ENCODE peak calls at places on chromosomes 3 and 15, in seven cellular contexts. One of them, this sample, is unnamed.

GRCh38 chr3:87350367-87351199 is 74.2 kb upstream of the POU1F1 start:
- DNase-seq in astrocyte: peak; percentile 23
- DNase-seq in right atrium auricular region: no peak
- DNase-seq in upper lobe of right lung: no peak
- DNase-seq in aorta: no peak
- DNase-seq in cardiac muscle cell: peak; percentile 67
- DNase-seq in left ventricle myocardium inferior: no peak
- DNase-seq in this sample: no peak

GRCh38 chr3:168801792-168802191 is 706.1 kb upstream of the GOLIM4 start:
- DNase-seq in astrocyte: peak; percentile 90
- DNase-seq in right atrium auricular region: no peak
- DNase-seq in upper lobe of right lung: no peak
- DNase-seq in aorta: no peak
- DNase-seq in cardiac muscle cell: peak; percentile 42
- DNase-seq in left ventricle myocardium inferior: no peak
- DNase-seq in this sample: no peak

GRCh38 chr3:52213005-52213404 is 12.4 kb downstream of the TLR9 start:
- DNase-seq in astrocyte: no peak
- DNase-seq in right atrium auricular region: no peak
- DNase-seq in upper lobe of right lung: no peak
- DNase-seq in aorta: no peak
- DNase-seq in cardiac muscle cell: no peak
- DNase-seq in left ventricle myocardium inferior: no peak
- DNase-seq in this sample: no peak

GRCh38 chr15:36050899-36051298 is 504.9 kb upstream of the DPH6 start:
- DNase-seq in astrocyte: no peak
- DNase-seq in right atrium auricular region: no peak
- DNase-seq in upper lobe of right lung: no peak
- DNase-seq in aorta: no peak
- DNase-seq in cardiac muscle cell: no peak
- DNase-seq in left ventricle myocardium inferior: no peak
- DNase-seq in this sample: no peak

GRCh38 chr15:50238263-50238662 is 27.3 kb downstream of the HDC start:
- DNase-seq in astrocyte: no peak
- DNase-seq in right atrium auricular region: no peak
- DNase-seq in upper lobe of right lung: no peak
- DNase-seq in aorta: no peak
- DNase-seq in cardiac muscle cell: no peak
- DNase-seq in left ventricle myocardium inferior: no peak
- DNase-seq in this sample: no peak

GRCh38 chr15:40243126-40243810 is 4.4 kb downstream of the PAK6 start:
- DNase-seq in astrocyte: no peak
- DNase-seq in right atrium auricular region: no peak
- DNase-seq in upper lobe of right lung: no peak
- DNase-seq in aorta: no peak
- DNase-seq in cardiac muscle cell: no peak
- DNase-seq in left ventricle myocardium inferior: no peak
- DNase-seq in this sample: no peak

GRCh38 chr3:59081071-59081470 is 31.2 kb upstream of the CFAP20DC start:
- DNase-seq in astrocyte: no peak
- DNase-seq in right atrium auricular region: no peak
- DNase-seq in upper lobe of right lung: no peak
- DNase-seq in aorta: no peak
- DNase-seq in cardiac muscle cell: no peak
- DNase-seq in left ventricle myocardium inferior: no peak
- DNase-seq in this sample: no peak

GRCh38 chr15:69095280-69095679 is 65.2 kb upstream of the GLCE start:
- DNase-seq in astrocyte: no peak
- DNase-seq in right atrium auricular region: no peak
- DNase-seq in upper lobe of right lung: no peak
- DNase-seq in aorta: no peak
- DNase-seq in cardiac muscle cell: no peak
- DNase-seq in left ventricle myocardium inferior: peak; percentile 20
- DNase-seq in this sample: peak; percentile 54

GRCh38 chr3:70981252-70981933 is 602.1 kb downstream of the FOXP1 start:
- DNase-seq in astrocyte: no peak
- DNase-seq in right atrium auricular region: no peak
- DNase-seq in upper lobe of right lung: no peak
- DNase-seq in aorta: no peak
- DNase-seq in cardiac muscle cell: no peak
- DNase-seq in left ventricle myocardium inferior: no peak
- DNase-seq in this sample: no peak

GRCh38 chr3:140292684-140293083 is 357.7 kb downstream of the CLSTN2 start:
- DNase-seq in astrocyte: peak; percentile 96
- DNase-seq in right atrium auricular region: peak; percentile 83
- DNase-seq in upper lobe of right lung: no peak
- DNase-seq in aorta: peak; percentile 83
- DNase-seq in cardiac muscle cell: peak; percentile 47
- DNase-seq in left ventricle myocardium inferior: peak; percentile 58
- DNase-seq in this sample: peak; percentile 79

DNA sequence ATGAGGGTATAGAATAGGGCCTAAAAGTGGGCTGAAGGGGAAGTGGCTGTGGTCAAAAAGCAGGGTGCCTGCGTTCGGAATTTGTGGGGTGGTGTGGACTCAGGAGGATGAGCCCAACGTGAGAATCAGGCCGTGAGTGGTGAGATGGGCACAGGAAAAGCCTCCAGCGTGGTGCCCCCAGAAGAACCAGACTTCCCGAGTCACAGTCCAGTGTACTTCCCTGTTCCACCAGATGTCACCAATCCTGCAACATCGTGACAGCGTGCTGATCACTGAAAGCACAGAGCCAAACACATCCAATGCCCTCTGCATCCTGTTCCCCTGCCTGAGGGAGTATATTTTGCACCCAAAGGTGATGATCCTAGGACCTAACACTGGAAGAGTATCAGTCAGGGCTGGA is 20.8 kb upstream of the ACAN start:
- DNase-seq in astrocyte: no peak
- DNase-seq in right atrium auricular region: no peak
- DNase-seq in upper lobe of right lung: no peak
- DNase-seq in aorta: no peak
- DNase-seq in cardiac muscle cell: no peak
- DNase-seq in left ventricle myocardium inferior: no peak
- DNase-seq in this sample: no peak
- H3K27me3 ChIP-seq in astrocyte: peaks cover 2% of the 10 kb centered on the region
- H3K27me3 ChIP-seq in right atrium auricular region: no peaks in the 10 kb centered on the region
- H3K27me3 ChIP-seq in upper lobe of right lung: peaks cover 12% of the 10 kb centered on the region
- H3K27me3 ChIP-seq in aorta: no peaks in the 10 kb centered on the region
- H3K27me3 ChIP-seq in cardiac muscle cell: no peaks in the 10 kb centered on the region
- H3K27me3 ChIP-seq in left ventricle myocardium inferior: peaks cover 34% of the 10 kb centered on the region
- H3K27me3 ChIP-seq in this sample: peaks cover 3% of the 10 kb centered on the region

DNA sequence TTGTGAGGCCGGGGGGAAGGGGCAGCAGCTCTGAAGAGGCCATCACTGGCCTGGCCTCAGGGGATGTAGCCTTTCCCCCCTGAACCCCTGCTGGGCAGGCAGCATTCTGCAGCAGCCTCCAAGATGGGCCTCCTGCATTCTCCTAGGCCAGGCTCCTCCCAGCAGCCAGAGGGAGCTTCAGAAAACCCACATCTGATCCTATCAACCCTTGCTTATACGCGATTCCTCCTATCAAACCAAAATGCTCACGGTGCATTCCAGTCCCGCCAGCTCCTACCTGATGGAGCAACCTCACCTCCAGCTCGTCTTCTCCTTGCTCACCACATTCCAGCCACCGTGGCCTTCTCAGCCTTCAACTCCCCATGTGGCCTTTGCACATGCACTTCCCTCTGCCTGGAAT is 85.7 kb downstream of the MEGF11 start:
- DNase-seq in astrocyte: no peak
- DNase-seq in right atrium auricular region: no peak
- DNase-seq in upper lobe of right lung: no peak
- DNase-seq in aorta: no peak
- DNase-seq in cardiac muscle cell: no peak
- DNase-seq in left ventricle myocardium inferior: no peak
- DNase-seq in this sample: no peak
- H3K27me3 ChIP-seq in astrocyte: no peaks in the 10 kb centered on the region
- H3K27me3 ChIP-seq in right atrium auricular region: no peaks in the 10 kb centered on the region
- H3K27me3 ChIP-seq in upper lobe of right lung: no peaks in the 10 kb centered on the region
- H3K27me3 ChIP-seq in aorta: no peaks in the 10 kb centered on the region
- H3K27me3 ChIP-seq in cardiac muscle cell: no peaks in the 10 kb centered on the region
- H3K27me3 ChIP-seq in left ventricle myocardium inferior: peaks cover 33% of the 10 kb centered on the region
- H3K27me3 ChIP-seq in this sample: no peaks in the 10 kb centered on the region

DNA sequence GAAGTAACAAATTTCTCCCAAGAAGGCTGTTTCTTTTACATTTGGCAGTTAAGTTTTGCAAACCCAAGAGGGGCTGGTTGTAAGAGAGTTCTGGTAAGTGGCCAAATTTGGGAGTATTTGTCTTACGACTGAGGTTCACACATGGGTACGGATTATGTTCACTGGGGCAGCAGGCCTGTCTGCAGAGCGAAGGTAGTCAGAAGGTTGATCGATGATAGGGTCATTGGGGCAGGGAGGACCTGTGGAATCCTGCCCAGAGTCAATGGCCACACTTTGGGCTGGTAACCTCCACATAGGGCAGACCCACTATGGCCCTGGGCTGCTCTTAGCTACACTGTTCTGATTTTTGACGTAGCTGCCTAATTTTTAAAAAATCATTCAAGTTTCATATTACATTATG is 368.6 kb downstream of the EPHB1 start:
- DNase-seq in astrocyte: no peak
- DNase-seq in right atrium auricular region: no peak
- DNase-seq in upper lobe of right lung: no peak
- DNase-seq in aorta: no peak
- DNase-seq in cardiac muscle cell: no peak
- DNase-seq in left ventricle myocardium inferior: no peak
- DNase-seq in this sample: no peak
- H3K27me3 ChIP-seq in astrocyte: no peaks in the 10 kb centered on the region
- H3K27me3 ChIP-seq in right atrium auricular region: no peaks in the 10 kb centered on the region
- H3K27me3 ChIP-seq in upper lobe of right lung: no peaks in the 10 kb centered on the region
- H3K27me3 ChIP-seq in aorta: no peaks in the 10 kb centered on the region
- H3K27me3 ChIP-seq in cardiac muscle cell: no peaks in the 10 kb centered on the region
- H3K27me3 ChIP-seq in left ventricle myocardium inferior: no peaks in the 10 kb centered on the region
- H3K27me3 ChIP-seq in this sample: no peaks in the 10 kb centered on the region

DNA sequence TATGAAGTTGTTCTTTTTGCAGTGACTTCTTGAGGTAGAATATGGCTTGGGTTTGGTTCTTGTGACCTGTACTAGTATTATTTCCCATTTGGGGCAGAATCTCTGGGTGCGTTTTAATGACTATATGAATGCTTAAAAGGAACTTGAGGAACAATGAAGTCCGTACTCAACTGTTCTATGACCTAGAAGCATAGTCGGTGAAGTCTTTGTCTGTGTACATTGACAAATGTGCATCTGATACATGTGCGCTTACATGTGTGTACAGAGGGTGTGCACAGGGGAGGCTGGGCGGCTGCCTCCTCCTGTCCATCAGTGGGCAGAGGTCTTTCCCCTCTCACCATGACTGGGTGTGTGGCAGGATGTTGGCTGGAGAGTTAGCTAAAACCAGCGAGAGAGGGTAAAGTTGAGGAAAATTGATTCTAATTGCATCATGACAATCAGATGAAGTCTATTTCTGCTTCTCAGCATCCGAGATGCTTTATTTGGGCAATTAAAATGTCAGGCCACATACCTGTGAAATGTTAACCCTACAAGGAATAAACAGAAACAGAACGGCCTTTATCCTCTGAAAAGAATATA is 1.0 kb upstream of the NR2F2 start:
- DNase-seq in astrocyte: peak; percentile 39
- DNase-seq in right atrium auricular region: no peak
- DNase-seq in upper lobe of right lung: no peak
- DNase-seq in aorta: no peak
- DNase-seq in cardiac muscle cell: no peak
- DNase-seq in left ventricle myocardium inferior: no peak
- DNase-seq in this sample: no peak
- H3K27me3 ChIP-seq in astrocyte: no peaks in the 10 kb centered on the region
- H3K27me3 ChIP-seq in right atrium auricular region: no peaks in the 10 kb centered on the region
- H3K27me3 ChIP-seq in upper lobe of right lung: peaks cover 28% of the 10 kb centered on the region
- H3K27me3 ChIP-seq in aorta: no peaks in the 10 kb centered on the region
- H3K27me3 ChIP-seq in cardiac muscle cell: peaks cover 90% of the 10 kb centered on the region
- H3K27me3 ChIP-seq in left ventricle myocardium inferior: peaks cover 82% of the 10 kb centered on the region
- H3K27me3 ChIP-seq in this sample: no peaks in the 10 kb centered on the region

This sample was measured in psoas muscle.